ENCODE peak calls at places on chromosomes 1 and 21, in seven cellular contexts. O, I, M, A, E, K and Y are unnamed samples.

GRCh38 chr1:3611170-3612019 is at the start of gene MEGF6:
- DNase-seq in O (peak), I (peak), M (no peak), A (peak), E (peak), K (peak), Y (no peak)

GRCh38 chr1:227058321-227058751 is 118.2 kb downstream of the COQ8A start:
- DNase-seq in O (no peak), I (no peak), M (peak), A (no peak), E (no peak), K (no peak), Y (peak)

GRCh38 chr1:64470670-64471217 is 815 bp downstream of the CACHD1 start:
- DNase-seq in O (no peak), I (no peak), M (no peak), A (peak), E (no peak), K (no peak), Y (peak)

GRCh38 chr1:43590389-43590788 is 59.6 kb upstream of the KDM4A start:
- DNase-seq in O (no peak), I (no peak), M (no peak), A (no peak), E (no peak), K (no peak), Y (no peak)

GRCh38 chr21:35084869-35085268 is 35.8 kb upstream of the RUNX1 start:
- DNase-seq in O (no peak), I (no peak), M (peak), A (no peak), E (no peak), K (no peak), Y (peak)

GRCh38 chr1:223702735-223703667 is 9.3 kb upstream of the CAPN2 start:
- DNase-seq in O (no peak), I (no peak), M (no peak), A (no peak), E (no peak), K (no peak), Y (peak)

GRCh38 chr1:235997916-235998315 is 67.0 kb downstream of the NID1 start:
- DNase-seq in O (no peak), I (no peak), M (no peak), A (no peak), E (no peak), K (no peak), Y (no peak)

GRCh38 chr1:237181731-237182317 is 139.8 kb downstream of the RYR2 start:
- DNase-seq in O (no peak), I (no peak), M (no peak), A (peak), E (no peak), K (no peak), Y (peak)

GRCh38 chr21:28714795-28715464 is 277.7 kb downstream of the LTN1 start:
- DNase-seq in O (no peak), I (no peak), M (peak), A (no peak), E (no peak), K (no peak), Y (peak)

GRCh38 chr1:116360435-116361173 is 12.4 kb upstream of the ATP1A1 start:
- DNase-seq in O (peak), I (no peak), M (no peak), A (no peak), E (no peak), K (no peak), Y (peak)

GRCh38 chr1:58818075-58818474 is 34.2 kb upstream of the JUN start:
- DNase-seq in O (no peak), I (no peak), M (peak), A (no peak), E (no peak), K (no peak), Y (peak)

GRCh38 chr1:162892916-162893714 is 32.1 kb upstream of the CCDC190 start:
- DNase-seq in O (no peak), I (no peak), M (no peak), A (no peak), E (peak), K (no peak), Y (peak)

GRCh38 chr1:209072481-209072880 is 511.0 kb upstream of the CAMK1G start:
- DNase-seq in O (no peak), I (no peak), M (peak), A (no peak), E (no peak), K (no peak), Y (peak)

GRCh38 chr1:7975212-7975865 is 13.8 kb downstream of the PARK7 start:
- DNase-seq in O (no peak), I (no peak), M (no peak), A (peak), E (peak), K (peak), Y (peak)

GRCh38 chr1:110286564-110286963 is 52.6 kb upstream of the RBM15 start:
- DNase-seq in O (no peak), I (no peak), M (no peak), A (no peak), E (no peak), K (no peak), Y (no peak)

GRCh38 chr1:75079535-75080290 is 54.5 kb upstream of the LHX8 start:
- DNase-seq in O (no peak), I (no peak), M (no peak), A (peak), E (no peak), K (no peak), Y (no peak)

GRCh38 chr1:96510911-96511310 is 210.7 kb upstream of the PTBP2 start:
- DNase-seq in O (no peak), I (no peak), M (no peak), A (no peak), E (no peak), K (no peak), Y (no peak)

GRCh38 chr1:110408488-110408887 is 994 bp upstream of the LAMTOR5 start:
- DNase-seq in O (no peak), I (no peak), M (no peak), A (no peak), E (no peak), K (no peak), Y (peak)

GRCh38 chr1:68919070-68919469 is 422.2 kb upstream of the DEPDC1 start:
- DNase-seq in O (no peak), I (no peak), M (no peak), A (no peak), E (no peak), K (no peak), Y (peak)

GRCh38 chr1:243944429-243945160 is 94.6 kb upstream of the AKT3 start:
- DNase-seq in O (no peak), I (no peak), M (no peak), A (no peak), E (peak), K (no peak), Y (peak)

GRCh38 chr1:15139654-15140350 is 13.7 kb upstream of the TMEM51 start:
- DNase-seq in O (no peak), I (no peak), M (no peak), A (peak), E (no peak), K (no peak), Y (no peak)

GRCh38 chr1:9539829-9540550 is 725 bp downstream of the SLC25A33 start:
- DNase-seq in O (no peak), I (peak), M (no peak), A (peak), E (peak), K (peak), Y (peak)

GRCh38 chr21:45104560-45104959 is 30.2 kb downstream of the ADARB1 start:
- DNase-seq in O (no peak), I (peak), M (no peak), A (peak), E (no peak), K (no peak), Y (no peak)

GRCh38 chr1:153816283-153816904 is 41.2 kb downstream of the SLC27A3 start:
- DNase-seq in O (no peak), I (no peak), M (no peak), A (no peak), E (no peak), K (no peak), Y (peak)

GRCh38 chr1:15153184-15153841 is at the start of gene TMEM51:
- DNase-seq in O (no peak), I (no peak), M (no peak), A (peak), E (no peak), K (peak), Y (peak)

GRCh38 chr1:207670192-207670591 is 25.3 kb downstream of the CR1L start:
- DNase-seq in O (no peak), I (no peak), M (no peak), A (no peak), E (no peak), K (no peak), Y (no peak)

GRCh38 chr1:181969902-181970301 is 91.6 kb downstream of the ZNF648 start:
- DNase-seq in O (no peak), I (no peak), M (no peak), A (no peak), E (no peak), K (no peak), Y (no peak)
- H3K4me3 ChIP-seq in O (no peak), I (no peak), M (no peak), A (no peak), E (no peak), K (no peak), Y (no peak)

GRCh38 chr1:101311146-101311892 is 74.5 kb downstream of the S1PR1 start:
- DNase-seq in O (peak), I (no peak), M (no peak), A (no peak), E (no peak), K (no peak), Y (no peak)

GRCh38 chr1:101308935-101309333 is 72.1 kb downstream of the S1PR1 start:
- DNase-seq in O (no peak), I (no peak), M (no peak), A (no peak), E (no peak), K (no peak), Y (no peak)

GRCh38 chr1:101310484-101310883 is 73.7 kb downstream of the S1PR1 start:
- DNase-seq in O (peak), I (peak), M (no peak), A (no peak), E (no peak), K (no peak), Y (no peak)

GRCh38 chr1:101308001-101308659 is 71.3 kb downstream of the S1PR1 start:
- DNase-seq in O (no peak), I (no peak), M (no peak), A (no peak), E (no peak), K (no peak), Y (no peak)

DNA sequence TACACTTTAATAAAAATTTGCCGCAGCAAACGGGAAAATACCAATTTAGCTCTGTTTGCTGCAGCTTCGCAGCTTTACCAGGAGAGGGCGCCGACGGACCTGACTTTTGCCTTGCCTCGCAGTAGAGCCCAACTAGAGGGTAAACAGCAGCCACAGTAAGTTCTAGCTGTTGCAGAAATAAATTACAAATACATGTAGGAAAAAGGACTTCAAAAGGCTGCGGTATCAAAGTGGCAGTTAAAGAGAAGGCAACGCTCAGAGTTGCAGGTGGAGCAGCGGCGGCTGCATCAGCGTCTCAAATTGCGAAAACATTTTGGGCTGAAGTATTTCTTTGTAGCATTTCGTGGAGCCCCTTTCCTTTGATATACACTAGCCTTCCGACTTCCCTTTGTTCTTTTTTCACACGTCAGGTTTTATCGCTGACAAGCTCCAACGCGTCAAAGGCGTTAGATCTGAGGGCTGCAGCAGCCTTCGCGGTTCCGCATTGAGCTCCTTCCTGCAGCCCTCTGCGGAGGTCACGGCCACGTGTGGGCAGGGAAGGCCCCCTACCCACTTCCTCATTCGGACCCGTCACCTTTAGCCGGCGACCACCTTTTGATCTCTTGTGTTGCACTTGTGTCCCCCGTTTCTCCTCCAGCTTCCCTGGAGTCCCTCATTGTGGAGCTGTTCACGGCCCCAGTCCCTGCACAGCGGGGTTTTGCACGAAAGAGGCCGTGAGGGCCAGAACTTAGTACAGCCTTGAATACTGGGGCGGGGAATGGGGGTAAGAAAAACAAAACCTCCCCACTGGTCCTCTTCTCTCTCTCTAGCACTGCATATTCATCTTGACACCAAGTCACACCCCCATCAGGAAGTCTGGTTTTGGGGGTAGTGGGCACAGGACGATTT is 72.8 kb downstream of the S1PR1 start:
- DNase-seq in O (peak), I (peak), M (peak), A (peak), E (peak), K (peak), Y (peak)
- H3K4me3 ChIP-seq in O (peak), I (peak), M (peak), A (no peak), E (peak), K (no peak), Y (no peak)

GRCh38 chr1:35033346-35033745 is 1.6 kb upstream of the ZMYM6 start:
- DNase-seq in O (no peak), I (no peak), M (no peak), A (no peak), E (no peak), K (no peak), Y (no peak)
- H3K4me3 ChIP-seq in O (no peak), I (no peak), M (no peak), A (no peak), E (no peak), K (no peak), Y (no peak)

DNA sequence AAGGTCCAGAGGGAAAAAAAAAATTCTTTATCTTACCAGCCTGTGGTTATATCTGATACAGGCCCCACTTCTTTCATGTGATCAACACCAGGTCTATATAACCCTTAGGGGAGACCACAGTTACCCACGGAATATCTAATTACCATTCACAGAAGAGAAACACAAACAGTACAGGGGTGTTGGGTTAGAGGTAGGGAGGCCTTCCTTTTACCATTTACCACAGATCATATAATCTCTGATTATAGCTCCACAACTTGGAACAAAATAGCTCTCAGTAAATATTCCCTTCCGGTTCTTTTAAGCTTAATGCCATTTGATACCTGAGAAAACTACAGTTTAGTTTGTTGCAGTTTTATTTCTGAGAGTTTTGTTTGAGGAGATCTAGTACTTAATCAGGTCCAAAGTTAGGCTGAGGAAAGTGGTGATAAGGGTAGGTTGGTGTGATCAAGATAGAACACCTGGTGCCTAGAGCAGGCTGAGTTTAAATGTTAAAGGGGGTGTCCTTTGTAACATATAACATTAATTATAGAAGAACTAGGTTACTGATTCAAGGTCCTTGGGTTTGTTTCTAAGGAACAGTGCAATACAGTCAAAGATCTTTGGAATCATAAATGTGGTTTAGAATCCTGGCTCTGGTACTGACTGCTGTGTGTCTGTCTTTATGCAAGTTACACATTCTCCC is 14.1 kb downstream of the EPB41 start:
- DNase-seq in O (no peak), I (no peak), M (no peak), A (no peak), E (peak), K (no peak), Y (no peak)
- H3K4me3 ChIP-seq in O (peak), I (no peak), M (no peak), A (no peak), E (no peak), K (no peak), Y (no peak)